ENCODE peak calls at places on chromosomes 12 and 14, in six cellular contexts. Z is naive thymus-derived CD4-positive, alpha-beta T cell; P is stimulated activated CD8-positive, alpha-beta memory T cell treated with anti-CD3 and anti-CD28 coated beads, Interleukin-7, amount 100 ng/mL, for 1 hour; G is keratinocyte; X is iPS-NIHi11; L is mesendoderm. V is an unnamed sample.

GRCh38 chr12:4084631-4085030 is 188.9 kb upstream of the CCND2 start:
- DNase-seq in X (no peak), P (no peak), G (no peak), L (no peak), Z (no peak), V (no peak)

GRCh38 chr14:50964683-50965390 is 20.6 kb upstream of the PYGL start:
- DNase-seq in P (no peak), L (no peak), G (no peak), X (no peak), Z (no peak), V (no peak)

GRCh38 chr12:30795660-30796507 is 41.1 kb upstream of the CAPRIN2 start:
- DNase-seq in X (peak), L (peak), G (no peak), Z (no peak), P (peak), V (peak)

GRCh38 chr12:18246057-18246456 is 15.3 kb upstream of the PIK3C2G start:
- DNase-seq in L (peak), Z (no peak), X (no peak), P (no peak), G (no peak), V (no peak)

GRCh38 chr14:73662439-73663056 is 17.8 kb downstream of the DNAL1 start:
- DNase-seq in X (peak), G (peak), L (peak), P (no peak), Z (no peak), V (peak)

GRCh38 chr12:125284945-125285344 is 219.7 kb downstream of the AACS start:
- DNase-seq in P (no peak), L (peak), G (no peak), Z (no peak), X (peak), V (no peak)

GRCh38 chr12:92167075-92167474 is 21.4 kb upstream of the BTG1 start:
- DNase-seq in G (no peak), L (no peak), Z (no peak), X (no peak), P (no peak), V (no peak)

GRCh38 chr14:104813286-104813685 is 12.4 kb downstream of the ZBTB42 start:
- DNase-seq in G (no peak), Z (no peak), P (no peak), X (peak), L (no peak), V (no peak)

GRCh38 chr14:60862283-60862682 is 118.6 kb downstream of the TRMT5 start:
- DNase-seq in G (no peak), P (no peak), Z (no peak), X (no peak), L (no peak), V (no peak)

GRCh38 chr14:60926002-60926401 is 54.9 kb downstream of the TRMT5 start:
- DNase-seq in L (no peak), X (no peak), G (no peak), P (no peak), Z (no peak), V (no peak)

GRCh38 chr14:59123975-59124374 is 64.5 kb upstream of the DAAM1 start:
- DNase-seq in G (no peak), P (no peak), X (no peak), L (peak), Z (no peak), V (no peak)

GRCh38 chr14:90539496-90539775 is 142.6 kb downstream of the CALM1 start:
- DNase-seq in Z (no peak), P (no peak), X (no peak), L (no peak), G (no peak), V (no peak)

GRCh38 chr12:113247123-113248045 is 26.1 kb downstream of the TPCN1 start:
- DNase-seq in X (no peak), L (peak), Z (no peak), G (no peak), P (no peak), V (no peak)

V was measured in WTC11.